ENCODE peak calls at places on chromosomes 1 and 21, in ten cellular contexts. One of them, this sample, is unnamed.

GRCh38 chr1:210262167-210262896 is 29.7 kb downstream of the SERTAD4 start:
- DNase-seq in coronary artery: no peak
- DNase-seq in lung: no peak
- DNase-seq in tibial artery: peak
- DNase-seq in ovary: peak
- DNase-seq in psoas muscle: no peak
- DNase-seq in pancreas: no peak
- DNase-seq in heart right ventricle: peak
- DNase-seq in body of pancreas: no peak
- DNase-seq in fibroblast of lung: peak
- DNase-seq in this sample: no peak

GRCh38 chr21:39502631-39503030 is 50.9 kb downstream of the SH3BGR start:
- DNase-seq in pancreas: no peak
- DNase-seq in fibroblast of lung: no peak
- DNase-seq in heart right ventricle: no peak
- DNase-seq in psoas muscle: no peak
- DNase-seq in coronary artery: no peak
- DNase-seq in body of pancreas: no peak
- DNase-seq in tibial artery: no peak
- DNase-seq in lung: no peak
- DNase-seq in ovary: no peak
- DNase-seq in this sample: no peak

GRCh38 chr1:8836228-8836627 is 18.8 kb upstream of the RERE start:
- DNase-seq in tibial artery: no peak
- DNase-seq in heart right ventricle: no peak
- DNase-seq in lung: no peak
- DNase-seq in psoas muscle: no peak
- DNase-seq in body of pancreas: no peak
- DNase-seq in pancreas: no peak
- DNase-seq in ovary: no peak
- DNase-seq in coronary artery: no peak
- DNase-seq in fibroblast of lung: no peak
- DNase-seq in this sample: peak

GRCh38 chr1:67451815-67452214 is 21.6 kb upstream of the SERBP1 start:
- DNase-seq in coronary artery: no peak
- DNase-seq in psoas muscle: no peak
- DNase-seq in heart right ventricle: no peak
- DNase-seq in ovary: no peak
- DNase-seq in lung: no peak
- DNase-seq in tibial artery: no peak
- DNase-seq in pancreas: no peak
- DNase-seq in body of pancreas: no peak
- DNase-seq in fibroblast of lung: no peak
- DNase-seq in this sample: no peak

GRCh38 chr1:151165281-151165737 is 393 bp downstream of the LYSMD1 start:
- DNase-seq in tibial artery: no peak
- DNase-seq in fibroblast of lung: peak
- DNase-seq in ovary: peak
- DNase-seq in body of pancreas: no peak
- DNase-seq in coronary artery: peak
- DNase-seq in lung: peak
- DNase-seq in psoas muscle: peak
- DNase-seq in heart right ventricle: peak
- DNase-seq in pancreas: peak
- DNase-seq in this sample: peak

GRCh38 chr1:18852501-18852900 is 7.0 kb downstream of the TAS1R2 start:
- DNase-seq in coronary artery: no peak
- DNase-seq in ovary: no peak
- DNase-seq in psoas muscle: no peak
- DNase-seq in body of pancreas: no peak
- DNase-seq in pancreas: no peak
- DNase-seq in heart right ventricle: no peak
- DNase-seq in lung: no peak
- DNase-seq in tibial artery: no peak
- DNase-seq in fibroblast of lung: no peak
- DNase-seq in this sample: no peak

GRCh38 chr1:183693521-183693920 is 40.4 kb upstream of the APOBEC4 start:
- DNase-seq in lung: no peak
- DNase-seq in psoas muscle: no peak
- DNase-seq in heart right ventricle: no peak
- DNase-seq in ovary: no peak
- DNase-seq in coronary artery: no peak
- DNase-seq in fibroblast of lung: no peak
- DNase-seq in pancreas: no peak
- DNase-seq in body of pancreas: no peak
- DNase-seq in tibial artery: no peak
- DNase-seq in this sample: no peak

GRCh38 chr1:204725821-204726448 is 40.4 kb upstream of the LRRN2 start:
- DNase-seq in coronary artery: no peak
- DNase-seq in heart right ventricle: no peak
- DNase-seq in tibial artery: no peak
- DNase-seq in psoas muscle: no peak
- DNase-seq in body of pancreas: no peak
- DNase-seq in ovary: no peak
- DNase-seq in pancreas: no peak
- DNase-seq in fibroblast of lung: peak
- DNase-seq in lung: no peak
- DNase-seq in this sample: no peak

GRCh38 chr1:181028241-181029014 is 5.4 kb upstream of the MR1 start:
- DNase-seq in tibial artery: no peak
- DNase-seq in ovary: no peak
- DNase-seq in psoas muscle: no peak
- DNase-seq in coronary artery: no peak
- DNase-seq in fibroblast of lung: peak
- DNase-seq in body of pancreas: no peak
- DNase-seq in lung: no peak
- DNase-seq in pancreas: no peak
- DNase-seq in heart right ventricle: no peak
- DNase-seq in this sample: no peak

GRCh38 chr1:55951291-55951690 is 628.1 kb downstream of the PLPP3 start:
- DNase-seq in tibial artery: no peak
- DNase-seq in ovary: no peak
- DNase-seq in psoas muscle: no peak
- DNase-seq in fibroblast of lung: peak
- DNase-seq in lung: no peak
- DNase-seq in pancreas: no peak
- DNase-seq in heart right ventricle: no peak
- DNase-seq in body of pancreas: no peak
- DNase-seq in coronary artery: no peak
- DNase-seq in this sample: no peak

GRCh38 chr1:42176902-42177519 is 12.5 kb upstream of the GUCA2A start:
- DNase-seq in coronary artery: no peak
- DNase-seq in pancreas: no peak
- DNase-seq in body of pancreas: no peak
- DNase-seq in heart right ventricle: no peak
- DNase-seq in fibroblast of lung: peak
- DNase-seq in lung: no peak
- DNase-seq in psoas muscle: no peak
- DNase-seq in ovary: no peak
- DNase-seq in tibial artery: no peak
- DNase-seq in this sample: no peak

GRCh38 chr21:45228171-45228641 is 59.5 kb downstream of the POFUT2 start:
- DNase-seq in tibial artery: no peak
- DNase-seq in coronary artery: no peak
- DNase-seq in fibroblast of lung: peak
- DNase-seq in psoas muscle: no peak
- DNase-seq in lung: no peak
- DNase-seq in ovary: no peak
- DNase-seq in body of pancreas: peak
- DNase-seq in pancreas: no peak
- DNase-seq in heart right ventricle: no peak
- DNase-seq in this sample: no peak

GRCh38 chr1:17596651-17597509 is 57.4 kb downstream of the ARHGEF10L start:
- DNase-seq in psoas muscle: no peak
- DNase-seq in fibroblast of lung: no peak
- DNase-seq in ovary: no peak
- DNase-seq in heart right ventricle: no peak
- DNase-seq in coronary artery: no peak
- DNase-seq in pancreas: no peak
- DNase-seq in lung: no peak
- DNase-seq in body of pancreas: no peak
- DNase-seq in tibial artery: no peak
- DNase-seq in this sample: peak

GRCh38 chr1:35172022-35172421 is 20.9 kb downstream of the SFPQ start:
- DNase-seq in tibial artery: no peak
- DNase-seq in fibroblast of lung: no peak
- DNase-seq in body of pancreas: no peak
- DNase-seq in psoas muscle: no peak
- DNase-seq in pancreas: no peak
- DNase-seq in heart right ventricle: no peak
- DNase-seq in ovary: no peak
- DNase-seq in lung: no peak
- DNase-seq in coronary artery: no peak
- DNase-seq in this sample: no peak

DNA sequence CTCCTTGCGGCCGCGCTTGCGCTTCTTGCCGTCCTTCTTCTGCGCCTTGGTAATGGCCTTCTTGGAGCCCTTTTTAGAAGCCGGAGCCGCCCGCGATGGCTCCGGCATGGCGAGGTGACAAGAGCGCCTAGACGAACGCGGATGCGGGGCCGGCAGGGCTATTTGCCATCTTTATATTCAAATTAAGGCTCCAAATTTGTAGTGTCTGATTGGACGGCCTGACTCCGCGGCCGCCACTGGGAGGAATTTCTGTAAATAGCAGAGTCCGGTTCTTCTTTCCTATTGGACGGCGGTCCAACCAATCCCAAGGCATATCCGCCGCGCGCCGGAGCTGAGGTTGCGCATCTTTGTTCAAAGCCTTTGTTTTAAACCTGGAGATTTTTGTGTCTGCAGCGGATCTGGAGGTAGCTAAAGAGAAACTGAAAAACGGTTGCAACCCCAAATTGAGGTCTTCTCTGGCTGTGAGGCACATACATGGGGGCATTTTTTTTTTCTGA is 22.6 kb upstream of the RNF187 start:
- DNase-seq in lung: peak
- DNase-seq in tibial artery: no peak
- DNase-seq in heart right ventricle: peak
- DNase-seq in coronary artery: no peak
- DNase-seq in ovary: peak
- DNase-seq in body of pancreas: peak
- DNase-seq in psoas muscle: peak
- DNase-seq in pancreas: no peak
- DNase-seq in fibroblast of lung: peak
- DNase-seq in this sample: no peak
- H3K4me3 ChIP-seq in lung: no peak
- H3K4me3 ChIP-seq in tibial artery: no peak
- H3K4me3 ChIP-seq in heart right ventricle: peak
- H3K4me3 ChIP-seq in coronary artery: peak
- H3K4me3 ChIP-seq in ovary: no peak
- H3K4me3 ChIP-seq in body of pancreas: no peak
- H3K4me3 ChIP-seq in psoas muscle: peak
- H3K4me3 ChIP-seq in pancreas: no peak
- H3K4me3 ChIP-seq in fibroblast of lung: peak
- H3K4me3 ChIP-seq in this sample: peak

GRCh38 chr1:904271-904950 is 19.3 kb upstream of the SAMD11 start:
- DNase-seq in lung: peak
- DNase-seq in ovary: peak
- DNase-seq in tibial artery: peak
- DNase-seq in coronary artery: peak
- DNase-seq in pancreas: peak
- DNase-seq in heart right ventricle: peak
- DNase-seq in body of pancreas: peak
- DNase-seq in fibroblast of lung: peak
- DNase-seq in psoas muscle: peak
- DNase-seq in this sample: peak
- TF ChIP-seq CTCF in lung: peak
- TF ChIP-seq CTCF in ovary: peak
- TF ChIP-seq CTCF in tibial artery: peak
- TF ChIP-seq CTCF in coronary artery: peak
- TF ChIP-seq CTCF in pancreas: peak
- TF ChIP-seq CTCF in heart right ventricle: peak
- TF ChIP-seq CTCF in body of pancreas: peak
- TF ChIP-seq CTCF in fibroblast of lung: peak
- TF ChIP-seq CTCF in psoas muscle: peak
- TF ChIP-seq CTCF in this sample: peak

DNA sequence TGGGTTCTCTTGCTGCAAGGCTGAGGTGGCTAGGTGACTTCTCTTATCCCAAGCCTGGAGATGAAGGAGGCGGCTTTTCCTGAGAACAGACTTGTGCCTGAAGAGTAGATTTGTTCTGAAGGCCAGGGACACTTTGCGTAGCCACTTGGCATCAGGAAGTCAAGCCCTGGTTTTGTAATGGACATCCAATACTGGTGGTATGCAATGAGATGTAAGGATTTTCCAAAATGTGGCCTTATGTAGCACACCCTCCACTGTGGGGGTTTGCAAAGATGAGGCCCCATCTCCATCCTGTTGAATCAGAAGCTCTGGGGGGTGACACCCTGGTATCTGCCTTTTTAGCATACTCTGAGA is 124.5 kb upstream of the IPO9 start:
- DNase-seq in heart right ventricle: no peak
- DNase-seq in fibroblast of lung: no peak
- DNase-seq in ovary: no peak
- DNase-seq in lung: no peak
- DNase-seq in pancreas: no peak
- DNase-seq in body of pancreas: no peak
- DNase-seq in tibial artery: no peak
- DNase-seq in psoas muscle: no peak
- DNase-seq in coronary artery: no peak
- DNase-seq in this sample: no peak
- H3K27ac ChIP-seq in heart right ventricle: no peak
- H3K27ac ChIP-seq in fibroblast of lung: no peak
- H3K27ac ChIP-seq in ovary: no peak
- H3K27ac ChIP-seq in lung: no peak
- H3K27ac ChIP-seq in pancreas: no peak
- H3K27ac ChIP-seq in body of pancreas: no peak
- H3K27ac ChIP-seq in tibial artery: peak
- H3K27ac ChIP-seq in psoas muscle: no peak
- H3K27ac ChIP-seq in coronary artery: no peak
- H3K27ac ChIP-seq in this sample: no peak

GRCh38 chr1:159207774-159208459 is 3.2 kb downstream of the ACKR1 start:
- DNase-seq in body of pancreas: no peak
- DNase-seq in pancreas: no peak
- DNase-seq in psoas muscle: no peak
- DNase-seq in ovary: no peak
- DNase-seq in tibial artery: no peak
- DNase-seq in lung: no peak
- DNase-seq in fibroblast of lung: no peak
- DNase-seq in heart right ventricle: no peak
- DNase-seq in coronary artery: no peak
- DNase-seq in this sample: no peak

GRCh38 chr1:159212596-159212995 is 7.9 kb downstream of the ACKR1 start:
- DNase-seq in fibroblast of lung: no peak
- DNase-seq in heart right ventricle: no peak
- DNase-seq in tibial artery: no peak
- DNase-seq in coronary artery: no peak
- DNase-seq in pancreas: no peak
- DNase-seq in ovary: no peak
- DNase-seq in lung: no peak
- DNase-seq in body of pancreas: no peak
- DNase-seq in psoas muscle: no peak
- DNase-seq in this sample: no peak

GRCh38 chr1:159214149-159214760 is 9.6 kb downstream of the ACKR1 start:
- DNase-seq in psoas muscle: no peak
- DNase-seq in fibroblast of lung: peak
- DNase-seq in tibial artery: no peak
- DNase-seq in heart right ventricle: peak
- DNase-seq in ovary: no peak
- DNase-seq in coronary artery: no peak
- DNase-seq in lung: no peak
- DNase-seq in body of pancreas: peak
- DNase-seq in pancreas: no peak
- DNase-seq in this sample: no peak

GRCh38 chr1:159208460-159208825 is 3.8 kb downstream of the ACKR1 start:
- DNase-seq in coronary artery: no peak
- DNase-seq in ovary: no peak
- DNase-seq in heart right ventricle: no peak
- DNase-seq in body of pancreas: no peak
- DNase-seq in fibroblast of lung: no peak
- DNase-seq in psoas muscle: no peak
- DNase-seq in tibial artery: no peak
- DNase-seq in pancreas: no peak
- DNase-seq in lung: no peak
- DNase-seq in this sample: no peak

GRCh38 chr1:159211331-159212136 is 6.9 kb downstream of the ACKR1 start:
- DNase-seq in heart right ventricle: no peak
- DNase-seq in pancreas: no peak
- DNase-seq in body of pancreas: peak
- DNase-seq in ovary: no peak
- DNase-seq in tibial artery: no peak
- DNase-seq in psoas muscle: no peak
- DNase-seq in lung: no peak
- DNase-seq in fibroblast of lung: peak
- DNase-seq in coronary artery: no peak
- DNase-seq in this sample: peak
- H3K4me3 ChIP-seq in heart right ventricle: no peak
- H3K4me3 ChIP-seq in pancreas: no peak
- H3K4me3 ChIP-seq in body of pancreas: no peak
- H3K4me3 ChIP-seq in ovary: no peak
- H3K4me3 ChIP-seq in tibial artery: no peak
- H3K4me3 ChIP-seq in psoas muscle: no peak
- H3K4me3 ChIP-seq in lung: no peak
- H3K4me3 ChIP-seq in fibroblast of lung: no peak
- H3K4me3 ChIP-seq in coronary artery: no peak
- H3K4me3 ChIP-seq in this sample: no peak